ENCODE peak calls at places on chromosome 20, in eight cellular contexts. One of them, this sample, is unnamed.
A peak's percentile ranks its signal among the peaks of the same experiment; 100 is the strongest.

GRCh38 chr20:11041396-11041795 is 367.6 kb upstream of the JAG1 start:
- DNase-seq in SJCRH30: no peak
- DNase-seq in stimulated activated CD8-positive, alpha-beta memory T cell treated with anti-CD3 and anti-CD28 coated beads, Interleukin-15, amount 100 ng/mL, for 24 hours: no peak
- DNase-seq in naive thymus-derived CD8-positive, alpha-beta T cell: no peak
- DNase-seq in CD8-positive, alpha-beta T cell: no peak
- DNase-seq in NCI-H510A treated with DMSO at 0.1 percent for 48 hours: no peak
- DNase-seq in psoas muscle: no peak
- DNase-seq in COLO829: no peak
- DNase-seq in this sample: no peak

GRCh38 chr20:25306991-25307903 is 59.4 kb downstream of the PYGB start:
- DNase-seq in SJCRH30: no peak
- DNase-seq in stimulated activated CD8-positive, alpha-beta memory T cell treated with anti-CD3 and anti-CD28 coated beads, Interleukin-15, amount 100 ng/mL, for 24 hours: no peak
- DNase-seq in naive thymus-derived CD8-positive, alpha-beta T cell: no peak
- DNase-seq in CD8-positive, alpha-beta T cell: no peak
- DNase-seq in NCI-H510A treated with DMSO at 0.1 percent for 48 hours: no peak
- DNase-seq in psoas muscle: no peak
- DNase-seq in COLO829: no peak
- DNase-seq in this sample: no peak

GRCh38 chr20:40767530-40767924 is 78.5 kb upstream of the MAFB start:
- DNase-seq in SJCRH30: no peak
- DNase-seq in stimulated activated CD8-positive, alpha-beta memory T cell treated with anti-CD3 and anti-CD28 coated beads, Interleukin-15, amount 100 ng/mL, for 24 hours: no peak
- DNase-seq in naive thymus-derived CD8-positive, alpha-beta T cell: no peak
- DNase-seq in CD8-positive, alpha-beta T cell: no peak
- DNase-seq in NCI-H510A treated with DMSO at 0.1 percent for 48 hours: no peak
- DNase-seq in psoas muscle: no peak
- DNase-seq in COLO829: no peak
- DNase-seq in this sample: no peak

GRCh38 chr20:19404836-19405235 is 192.4 kb downstream of the SLC24A3 start:
- DNase-seq in SJCRH30: no peak
- DNase-seq in stimulated activated CD8-positive, alpha-beta memory T cell treated with anti-CD3 and anti-CD28 coated beads, Interleukin-15, amount 100 ng/mL, for 24 hours: no peak
- DNase-seq in naive thymus-derived CD8-positive, alpha-beta T cell: no peak
- DNase-seq in CD8-positive, alpha-beta T cell: no peak
- DNase-seq in NCI-H510A treated with DMSO at 0.1 percent for 48 hours: no peak
- DNase-seq in psoas muscle: no peak
- DNase-seq in COLO829: no peak
- DNase-seq in this sample: no peak

GRCh38 chr20:35742741-35743523 is 872 bp upstream of the RBM39 start:
- DNase-seq in SJCRH30: peak; percentile 64
- DNase-seq in stimulated activated CD8-positive, alpha-beta memory T cell treated with anti-CD3 and anti-CD28 coated beads, Interleukin-15, amount 100 ng/mL, for 24 hours: no peak
- DNase-seq in naive thymus-derived CD8-positive, alpha-beta T cell: no peak
- DNase-seq in CD8-positive, alpha-beta T cell: no peak
- DNase-seq in NCI-H510A treated with DMSO at 0.1 percent for 48 hours: peak; percentile 44
- DNase-seq in psoas muscle: no peak
- DNase-seq in COLO829: peak; percentile 66
- DNase-seq in this sample: no peak

GRCh38 chr20:13221673-13222318 is 722 bp downstream of the ISM1 start:
- DNase-seq in SJCRH30: peak; percentile 64
- DNase-seq in stimulated activated CD8-positive, alpha-beta memory T cell treated with anti-CD3 and anti-CD28 coated beads, Interleukin-15, amount 100 ng/mL, for 24 hours: peak; percentile 14
- DNase-seq in naive thymus-derived CD8-positive, alpha-beta T cell: peak; percentile 38
- DNase-seq in CD8-positive, alpha-beta T cell: peak; percentile 50
- DNase-seq in NCI-H510A treated with DMSO at 0.1 percent for 48 hours: peak; percentile 53
- DNase-seq in psoas muscle: peak; percentile 60
- DNase-seq in COLO829: peak; percentile 40
- DNase-seq in this sample: no peak

GRCh38 chr20:24475356-24475755 is 5.9 kb downstream of the SYNDIG1 start:
- DNase-seq in SJCRH30: no peak
- DNase-seq in stimulated activated CD8-positive, alpha-beta memory T cell treated with anti-CD3 and anti-CD28 coated beads, Interleukin-15, amount 100 ng/mL, for 24 hours: no peak
- DNase-seq in naive thymus-derived CD8-positive, alpha-beta T cell: no peak
- DNase-seq in CD8-positive, alpha-beta T cell: no peak
- DNase-seq in NCI-H510A treated with DMSO at 0.1 percent for 48 hours: no peak
- DNase-seq in psoas muscle: no peak
- DNase-seq in COLO829: no peak
- DNase-seq in this sample: no peak

GRCh38 chr20:10263385-10264165 is 44.9 kb downstream of the SNAP25 start:
- DNase-seq in SJCRH30: no peak
- DNase-seq in stimulated activated CD8-positive, alpha-beta memory T cell treated with anti-CD3 and anti-CD28 coated beads, Interleukin-15, amount 100 ng/mL, for 24 hours: no peak
- DNase-seq in naive thymus-derived CD8-positive, alpha-beta T cell: no peak
- DNase-seq in CD8-positive, alpha-beta T cell: no peak
- DNase-seq in NCI-H510A treated with DMSO at 0.1 percent for 48 hours: peak; percentile 39
- DNase-seq in psoas muscle: no peak
- DNase-seq in COLO829: no peak
- DNase-seq in this sample: no peak

GRCh38 chr20:42442728-42443127 is 747.0 kb downstream of the PTPRT start:
- DNase-seq in SJCRH30: peak; percentile 59
- DNase-seq in stimulated activated CD8-positive, alpha-beta memory T cell treated with anti-CD3 and anti-CD28 coated beads, Interleukin-15, amount 100 ng/mL, for 24 hours: no peak
- DNase-seq in naive thymus-derived CD8-positive, alpha-beta T cell: no peak
- DNase-seq in CD8-positive, alpha-beta T cell: no peak
- DNase-seq in NCI-H510A treated with DMSO at 0.1 percent for 48 hours: no peak
- DNase-seq in psoas muscle: peak; percentile 42
- DNase-seq in COLO829: no peak
- DNase-seq in this sample: no peak

GRCh38 chr20:621115-621756 is 11.1 kb upstream of the TCF15 start:
- DNase-seq in SJCRH30: no peak
- DNase-seq in stimulated activated CD8-positive, alpha-beta memory T cell treated with anti-CD3 and anti-CD28 coated beads, Interleukin-15, amount 100 ng/mL, for 24 hours: no peak
- DNase-seq in naive thymus-derived CD8-positive, alpha-beta T cell: no peak
- DNase-seq in CD8-positive, alpha-beta T cell: no peak
- DNase-seq in NCI-H510A treated with DMSO at 0.1 percent for 48 hours: no peak
- DNase-seq in psoas muscle: no peak
- DNase-seq in COLO829: no peak
- DNase-seq in this sample: no peak

GRCh38 chr20:62598761-62599194 is 43.5 kb upstream of the SLCO4A1 start:
- DNase-seq in SJCRH30: no peak
- DNase-seq in stimulated activated CD8-positive, alpha-beta memory T cell treated with anti-CD3 and anti-CD28 coated beads, Interleukin-15, amount 100 ng/mL, for 24 hours: no peak
- DNase-seq in naive thymus-derived CD8-positive, alpha-beta T cell: no peak
- DNase-seq in CD8-positive, alpha-beta T cell: no peak
- DNase-seq in NCI-H510A treated with DMSO at 0.1 percent for 48 hours: no peak
- DNase-seq in psoas muscle: no peak
- DNase-seq in COLO829: peak; percentile 72
- DNase-seq in this sample: peak; percentile 73

GRCh38 chr20:63500151-63500901 is 1.4 kb upstream of the EEF1A2 start:
- DNase-seq in SJCRH30: no peak
- DNase-seq in stimulated activated CD8-positive, alpha-beta memory T cell treated with anti-CD3 and anti-CD28 coated beads, Interleukin-15, amount 100 ng/mL, for 24 hours: no peak
- DNase-seq in naive thymus-derived CD8-positive, alpha-beta T cell: no peak
- DNase-seq in CD8-positive, alpha-beta T cell: no peak
- DNase-seq in NCI-H510A treated with DMSO at 0.1 percent for 48 hours: no peak
- DNase-seq in psoas muscle: peak; percentile 83
- DNase-seq in COLO829: no peak
- DNase-seq in this sample: peak; percentile 87

GRCh38 chr20:20211274-20211987 is 156.5 kb upstream of the INSM1 start:
- DNase-seq in SJCRH30: no peak
- DNase-seq in stimulated activated CD8-positive, alpha-beta memory T cell treated with anti-CD3 and anti-CD28 coated beads, Interleukin-15, amount 100 ng/mL, for 24 hours: no peak
- DNase-seq in naive thymus-derived CD8-positive, alpha-beta T cell: no peak
- DNase-seq in CD8-positive, alpha-beta T cell: no peak
- DNase-seq in NCI-H510A treated with DMSO at 0.1 percent for 48 hours: peak; percentile 90
- DNase-seq in psoas muscle: no peak
- DNase-seq in COLO829: no peak
- DNase-seq in this sample: no peak

GRCh38 chr20:48102076-48102787 is 317.0 kb upstream of the SULF2 start:
- DNase-seq in SJCRH30: no peak
- DNase-seq in stimulated activated CD8-positive, alpha-beta memory T cell treated with anti-CD3 and anti-CD28 coated beads, Interleukin-15, amount 100 ng/mL, for 24 hours: no peak
- DNase-seq in naive thymus-derived CD8-positive, alpha-beta T cell: no peak
- DNase-seq in CD8-positive, alpha-beta T cell: no peak
- DNase-seq in NCI-H510A treated with DMSO at 0.1 percent for 48 hours: no peak
- DNase-seq in psoas muscle: no peak
- DNase-seq in COLO829: no peak
- DNase-seq in this sample: no peak

GRCh38 chr20:63309261-63310071 is 16.5 kb downstream of the COL20A1 start:
- DNase-seq in SJCRH30: peak; percentile 89
- DNase-seq in stimulated activated CD8-positive, alpha-beta memory T cell treated with anti-CD3 and anti-CD28 coated beads, Interleukin-15, amount 100 ng/mL, for 24 hours: no peak
- DNase-seq in naive thymus-derived CD8-positive, alpha-beta T cell: no peak
- DNase-seq in CD8-positive, alpha-beta T cell: no peak
- DNase-seq in NCI-H510A treated with DMSO at 0.1 percent for 48 hours: peak; percentile 38
- DNase-seq in psoas muscle: no peak
- DNase-seq in COLO829: peak; percentile 42
- DNase-seq in this sample: no peak

GRCh38 chr20:59455392-59456341 is 148.7 kb upstream of the PHACTR3 start:
- DNase-seq in SJCRH30: peak; percentile 89
- DNase-seq in stimulated activated CD8-positive, alpha-beta memory T cell treated with anti-CD3 and anti-CD28 coated beads, Interleukin-15, amount 100 ng/mL, for 24 hours: no peak
- DNase-seq in naive thymus-derived CD8-positive, alpha-beta T cell: no peak
- DNase-seq in CD8-positive, alpha-beta T cell: no peak
- DNase-seq in NCI-H510A treated with DMSO at 0.1 percent for 48 hours: no peak
- DNase-seq in psoas muscle: peak; percentile 60
- DNase-seq in COLO829: peak; percentile 69
- DNase-seq in this sample: no peak

GRCh38 chr20:20525756-20526155 is 157.9 kb downstream of the INSM1 start:
- DNase-seq in SJCRH30: peak; percentile 66
- DNase-seq in stimulated activated CD8-positive, alpha-beta memory T cell treated with anti-CD3 and anti-CD28 coated beads, Interleukin-15, amount 100 ng/mL, for 24 hours: no peak
- DNase-seq in naive thymus-derived CD8-positive, alpha-beta T cell: no peak
- DNase-seq in CD8-positive, alpha-beta T cell: no peak
- DNase-seq in NCI-H510A treated with DMSO at 0.1 percent for 48 hours: no peak
- DNase-seq in psoas muscle: no peak
- DNase-seq in COLO829: peak; percentile 10
- DNase-seq in this sample: no peak

GRCh38 chr20:1294497-1294896 is 28.4 kb downstream of the SNPH start:
- DNase-seq in SJCRH30: no peak
- DNase-seq in stimulated activated CD8-positive, alpha-beta memory T cell treated with anti-CD3 and anti-CD28 coated beads, Interleukin-15, amount 100 ng/mL, for 24 hours: no peak
- DNase-seq in naive thymus-derived CD8-positive, alpha-beta T cell: no peak
- DNase-seq in CD8-positive, alpha-beta T cell: no peak
- DNase-seq in NCI-H510A treated with DMSO at 0.1 percent for 48 hours: no peak
- DNase-seq in psoas muscle: no peak
- DNase-seq in COLO829: no peak
- DNase-seq in this sample: no peak

GRCh38 chr20:50029697-50030428 is 47.1 kb downstream of the SNAI1 start:
- DNase-seq in SJCRH30: no peak
- DNase-seq in stimulated activated CD8-positive, alpha-beta memory T cell treated with anti-CD3 and anti-CD28 coated beads, Interleukin-15, amount 100 ng/mL, for 24 hours: no peak
- DNase-seq in naive thymus-derived CD8-positive, alpha-beta T cell: no peak
- DNase-seq in CD8-positive, alpha-beta T cell: no peak
- DNase-seq in NCI-H510A treated with DMSO at 0.1 percent for 48 hours: no peak
- DNase-seq in psoas muscle: peak; percentile 77
- DNase-seq in COLO829: no peak
- DNase-seq in this sample: peak; percentile 43

GRCh38 chr20:14332796-14333345 is 4.5 kb downstream of the FLRT3 start:
- DNase-seq in SJCRH30: no peak
- DNase-seq in stimulated activated CD8-positive, alpha-beta memory T cell treated with anti-CD3 and anti-CD28 coated beads, Interleukin-15, amount 100 ng/mL, for 24 hours: no peak
- DNase-seq in naive thymus-derived CD8-positive, alpha-beta T cell: no peak
- DNase-seq in CD8-positive, alpha-beta T cell: no peak
- DNase-seq in NCI-H510A treated with DMSO at 0.1 percent for 48 hours: no peak
- DNase-seq in psoas muscle: no peak
- DNase-seq in COLO829: no peak
- DNase-seq in this sample: no peak

GRCh38 chr20:51374961-51375360 is 167.6 kb downstream of the NFATC2 start:
- DNase-seq in SJCRH30: no peak
- DNase-seq in stimulated activated CD8-positive, alpha-beta memory T cell treated with anti-CD3 and anti-CD28 coated beads, Interleukin-15, amount 100 ng/mL, for 24 hours: no peak
- DNase-seq in naive thymus-derived CD8-positive, alpha-beta T cell: no peak
- DNase-seq in CD8-positive, alpha-beta T cell: no peak
- DNase-seq in NCI-H510A treated with DMSO at 0.1 percent for 48 hours: no peak
- DNase-seq in psoas muscle: no peak
- DNase-seq in COLO829: no peak
- DNase-seq in this sample: no peak

GRCh38 chr20:54133434-54134427 is 40.1 kb downstream of the CYP24A1 start:
- DNase-seq in SJCRH30: peak; percentile 37
- DNase-seq in stimulated activated CD8-positive, alpha-beta memory T cell treated with anti-CD3 and anti-CD28 coated beads, Interleukin-15, amount 100 ng/mL, for 24 hours: no peak
- DNase-seq in naive thymus-derived CD8-positive, alpha-beta T cell: no peak
- DNase-seq in CD8-positive, alpha-beta T cell: no peak
- DNase-seq in NCI-H510A treated with DMSO at 0.1 percent for 48 hours: no peak
- DNase-seq in psoas muscle: no peak
- DNase-seq in COLO829: peak; percentile 89
- DNase-seq in this sample: no peak

GRCh38 chr20:5480824-5481600 is 164.3 kb upstream of the PROKR2 start:
- DNase-seq in SJCRH30: peak; percentile 15
- DNase-seq in stimulated activated CD8-positive, alpha-beta memory T cell treated with anti-CD3 and anti-CD28 coated beads, Interleukin-15, amount 100 ng/mL, for 24 hours: no peak
- DNase-seq in naive thymus-derived CD8-positive, alpha-beta T cell: no peak
- DNase-seq in CD8-positive, alpha-beta T cell: no peak
- DNase-seq in NCI-H510A treated with DMSO at 0.1 percent for 48 hours: peak; percentile 94
- DNase-seq in psoas muscle: no peak
- DNase-seq in COLO829: no peak
- DNase-seq in this sample: no peak

GRCh38 chr20:62828551-62829230 is 11.8 kb downstream of the COL9A3 start:
- DNase-seq in SJCRH30: no peak
- DNase-seq in stimulated activated CD8-positive, alpha-beta memory T cell treated with anti-CD3 and anti-CD28 coated beads, Interleukin-15, amount 100 ng/mL, for 24 hours: no peak
- DNase-seq in naive thymus-derived CD8-positive, alpha-beta T cell: no peak
- DNase-seq in CD8-positive, alpha-beta T cell: no peak
- DNase-seq in NCI-H510A treated with DMSO at 0.1 percent for 48 hours: no peak
- DNase-seq in psoas muscle: no peak
- DNase-seq in COLO829: no peak
- DNase-seq in this sample: no peak

GRCh38 chr20:23586735-23587525 is 18.6 kb upstream of the CST9L start:
- DNase-seq in SJCRH30: no peak
- DNase-seq in stimulated activated CD8-positive, alpha-beta memory T cell treated with anti-CD3 and anti-CD28 coated beads, Interleukin-15, amount 100 ng/mL, for 24 hours: no peak
- DNase-seq in naive thymus-derived CD8-positive, alpha-beta T cell: no peak
- DNase-seq in CD8-positive, alpha-beta T cell: no peak
- DNase-seq in NCI-H510A treated with DMSO at 0.1 percent for 48 hours: no peak
- DNase-seq in psoas muscle: no peak
- DNase-seq in COLO829: no peak
- DNase-seq in this sample: no peak

GRCh38 chr20:52972965-52973819 is 1.0 kb downstream of the TSHZ2 start:
- DNase-seq in SJCRH30: no peak
- DNase-seq in stimulated activated CD8-positive, alpha-beta memory T cell treated with anti-CD3 and anti-CD28 coated beads, Interleukin-15, amount 100 ng/mL, for 24 hours: no peak
- DNase-seq in naive thymus-derived CD8-positive, alpha-beta T cell: peak; percentile 12
- DNase-seq in CD8-positive, alpha-beta T cell: no peak
- DNase-seq in NCI-H510A treated with DMSO at 0.1 percent for 48 hours: peak; percentile 63
- DNase-seq in psoas muscle: peak; percentile 50
- DNase-seq in COLO829: no peak
- DNase-seq in this sample: no peak

GRCh38 chr20:47205577-47206123 is 150.8 kb downstream of the ZMYND8 start:
- DNase-seq in SJCRH30: peak; percentile 93
- DNase-seq in stimulated activated CD8-positive, alpha-beta memory T cell treated with anti-CD3 and anti-CD28 coated beads, Interleukin-15, amount 100 ng/mL, for 24 hours: no peak
- DNase-seq in naive thymus-derived CD8-positive, alpha-beta T cell: no peak
- DNase-seq in CD8-positive, alpha-beta T cell: no peak
- DNase-seq in NCI-H510A treated with DMSO at 0.1 percent for 48 hours: peak; percentile 90
- DNase-seq in psoas muscle: peak; percentile 85
- DNase-seq in COLO829: peak; percentile 68
- DNase-seq in this sample: peak; percentile 84

GRCh38 chr20:63216849-63217471 is 1.0 kb upstream of the YTHDF1 start:
- DNase-seq in SJCRH30: peak; percentile 44
- DNase-seq in stimulated activated CD8-positive, alpha-beta memory T cell treated with anti-CD3 and anti-CD28 coated beads, Interleukin-15, amount 100 ng/mL, for 24 hours: no peak
- DNase-seq in naive thymus-derived CD8-positive, alpha-beta T cell: no peak
- DNase-seq in CD8-positive, alpha-beta T cell: no peak
- DNase-seq in NCI-H510A treated with DMSO at 0.1 percent for 48 hours: peak; percentile 11
- DNase-seq in psoas muscle: no peak
- DNase-seq in COLO829: no peak
- DNase-seq in this sample: no peak

GRCh38 chr20:31551581-31552081 is 37.4 kb downstream of the HM13 start:
- DNase-seq in SJCRH30: peak; percentile 91
- DNase-seq in stimulated activated CD8-positive, alpha-beta memory T cell treated with anti-CD3 and anti-CD28 coated beads, Interleukin-15, amount 100 ng/mL, for 24 hours: no peak
- DNase-seq in naive thymus-derived CD8-positive, alpha-beta T cell: no peak
- DNase-seq in CD8-positive, alpha-beta T cell: no peak
- DNase-seq in NCI-H510A treated with DMSO at 0.1 percent for 48 hours: no peak
- DNase-seq in psoas muscle: no peak
- DNase-seq in COLO829: no peak
- DNase-seq in this sample: no peak

GRCh38 chr20:14716251-14716650 is 378.8 kb upstream of the FLRT3 start:
- DNase-seq in SJCRH30: no peak
- DNase-seq in stimulated activated CD8-positive, alpha-beta memory T cell treated with anti-CD3 and anti-CD28 coated beads, Interleukin-15, amount 100 ng/mL, for 24 hours: no peak
- DNase-seq in naive thymus-derived CD8-positive, alpha-beta T cell: no peak
- DNase-seq in CD8-positive, alpha-beta T cell: no peak
- DNase-seq in NCI-H510A treated with DMSO at 0.1 percent for 48 hours: no peak
- DNase-seq in psoas muscle: no peak
- DNase-seq in COLO829: no peak
- DNase-seq in this sample: no peak

GRCh38 chr20:37522258-37523011 is 1.4 kb downstream of the NNAT start:
- DNase-seq in SJCRH30: no peak
- DNase-seq in stimulated activated CD8-positive, alpha-beta memory T cell treated with anti-CD3 and anti-CD28 coated beads, Interleukin-15, amount 100 ng/mL, for 24 hours: no peak
- DNase-seq in naive thymus-derived CD8-positive, alpha-beta T cell: no peak
- DNase-seq in CD8-positive, alpha-beta T cell: no peak
- DNase-seq in NCI-H510A treated with DMSO at 0.1 percent for 48 hours: peak; percentile 81
- DNase-seq in psoas muscle: peak; percentile 89
- DNase-seq in COLO829: no peak
- DNase-seq in this sample: peak; percentile 89

GRCh38 chr20:64084209-64085152 is at the start of gene LKAAEAR1:
- DNase-seq in SJCRH30: no peak
- DNase-seq in stimulated activated CD8-positive, alpha-beta memory T cell treated with anti-CD3 and anti-CD28 coated beads, Interleukin-15, amount 100 ng/mL, for 24 hours: no peak
- DNase-seq in naive thymus-derived CD8-positive, alpha-beta T cell: no peak
- DNase-seq in CD8-positive, alpha-beta T cell: no peak
- DNase-seq in NCI-H510A treated with DMSO at 0.1 percent for 48 hours: no peak
- DNase-seq in psoas muscle: no peak
- DNase-seq in COLO829: no peak
- DNase-seq in this sample: no peak

GRCh38 chr20:24963672-24964517 is 14.8 kb downstream of the CST7 start:
- DNase-seq in SJCRH30: no peak
- DNase-seq in stimulated activated CD8-positive, alpha-beta memory T cell treated with anti-CD3 and anti-CD28 coated beads, Interleukin-15, amount 100 ng/mL, for 24 hours: no peak
- DNase-seq in naive thymus-derived CD8-positive, alpha-beta T cell: no peak
- DNase-seq in CD8-positive, alpha-beta T cell: no peak
- DNase-seq in NCI-H510A treated with DMSO at 0.1 percent for 48 hours: no peak
- DNase-seq in psoas muscle: no peak
- DNase-seq in COLO829: no peak
- DNase-seq in this sample: no peak

GRCh38 chr20:63005862-63006564 is 751 bp downstream of the BHLHE23 start:
- DNase-seq in SJCRH30: no peak
- DNase-seq in stimulated activated CD8-positive, alpha-beta memory T cell treated with anti-CD3 and anti-CD28 coated beads, Interleukin-15, amount 100 ng/mL, for 24 hours: no peak
- DNase-seq in naive thymus-derived CD8-positive, alpha-beta T cell: no peak
- DNase-seq in CD8-positive, alpha-beta T cell: no peak
- DNase-seq in NCI-H510A treated with DMSO at 0.1 percent for 48 hours: no peak
- DNase-seq in psoas muscle: no peak
- DNase-seq in COLO829: no peak
- DNase-seq in this sample: no peak

This sample was measured in gastrocnemius medialis.